ENCODE peak calls at places on chromosome X, in ten cellular contexts. Y is kidney, E is K562, P is suprapubic skin, M is H1, B is breast epithelium, T is testis, D is GM23248, S is OCI-LY7, G is SK-N-SH. X is an unnamed sample.

GRCh38 chrX:25013593-25014365 is 2.0 kb downstream of the ARX start:
- DNase-seq in Y (no peak), E (peak; percentile 55), P (no peak), M (no peak), B (no peak), T (no peak), D (no peak), S (peak; percentile 37), G (peak; percentile 49), X (no peak)

GRCh38 chrX:23515028-23515427 is 152.3 kb upstream of the PRDX4 start:
- DNase-seq in Y (no peak), E (no peak), P (no peak), M (no peak), B (no peak), T (no peak), D (no peak), S (no peak), G (no peak), X (no peak)

GRCh38 chrX:111641969-111642368 is 39.0 kb upstream of the ALG13 start:
- DNase-seq in Y (no peak), E (no peak), P (no peak), M (no peak), B (no peak), T (no peak), D (no peak), S (no peak), G (no peak), X (no peak)

GRCh38 chrX:149120459-149120858 is 384.6 kb downstream of the IDS start:
- DNase-seq in Y (no peak), E (no peak), P (no peak), M (no peak), B (no peak), T (no peak), D (no peak), S (no peak), G (no peak), X (no peak)

GRCh38 chrX:57445046-57445445 is 146.8 kb upstream of the ZXDB start:
- DNase-seq in Y (no peak), E (no peak), P (no peak), M (no peak), B (no peak), T (no peak), D (no peak), S (no peak), G (no peak), X (no peak)

GRCh38 chrX:87727615-87728014 is 210.0 kb downstream of the KLHL4 start:
- DNase-seq in Y (no peak), E (peak; percentile 1), P (no peak), M (no peak), B (no peak), T (no peak), D (no peak), S (no peak), G (no peak), X (no peak)

GRCh38 chrX:40012039-40012799 is 85.5 kb downstream of the BCOR start:
- DNase-seq in Y (peak; percentile 81), E (no peak), P (peak; percentile 69), M (no peak), B (no peak), T (no peak), D (peak; percentile 67), S (no peak), G (no peak), X (no peak)

GRCh38 chrX:16914058-16914457 is 32.4 kb upstream of the REPS2 start:
- DNase-seq in Y (no peak), E (no peak), P (no peak), M (no peak), B (no peak), T (no peak), D (peak; percentile 34), S (no peak), G (no peak), X (no peak)

GRCh38 chrX:131747173-131747572 is 203.3 kb downstream of the OR13H1 start:
- DNase-seq in Y (no peak), E (no peak), P (peak; percentile 70), M (no peak), B (peak; percentile 79), T (no peak), D (no peak), S (no peak), G (peak; percentile 39), X (no peak)

GRCh38 chrX:68978211-68978780 is 149.5 kb downstream of the EFNB1 start:
- DNase-seq in Y (no peak), E (no peak), P (no peak), M (no peak), B (peak; percentile 44), T (no peak), D (no peak), S (no peak), G (no peak), X (no peak)

GRCh38 chrX:36787787-36788186 is 220.4 kb upstream of the FAM47C start:
- DNase-seq in Y (no peak), E (no peak), P (no peak), M (no peak), B (no peak), T (no peak), D (no peak), S (no peak), G (no peak), X (no peak)

GRCh38 chrX:96181571-96181970 is 503.1 kb upstream of the DIAPH2 start:
- DNase-seq in Y (no peak), E (no peak), P (no peak), M (no peak), B (no peak), T (no peak), D (no peak), S (no peak), G (no peak), X (no peak)

DNA sequence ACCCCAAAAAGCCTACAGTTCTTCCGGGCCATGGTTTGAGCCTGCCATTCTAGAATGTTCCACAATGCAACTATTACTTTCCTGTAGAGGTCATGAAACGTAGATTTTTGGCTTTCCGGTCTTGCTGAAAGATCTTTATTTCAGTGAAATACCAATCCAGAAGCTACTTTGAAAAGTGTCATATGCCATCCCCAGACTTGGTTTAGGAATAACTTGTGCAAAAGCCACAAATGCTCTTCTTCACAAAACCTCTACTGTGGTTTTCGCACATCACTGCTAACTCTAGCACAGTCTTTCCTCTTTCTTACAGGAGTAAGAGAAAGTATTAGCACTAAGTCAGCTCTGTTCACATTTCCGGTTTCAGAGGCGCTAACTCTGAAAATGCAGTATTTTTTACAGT is 12.7 kb upstream of the CD40LG start:
- DNase-seq in Y (no peak), E (no peak), P (no peak), M (no peak), B (no peak), T (no peak), D (no peak), S (no peak), G (no peak), X (no peak)
- H3K4me1 ChIP-seq in Y (no peaks in the 10 kb centered on the region), E (no peaks in the 10 kb centered on the region), P (no peaks in the 10 kb centered on the region), M (peaks cover 8% of the 10 kb centered on the region), B (no peaks in the 10 kb centered on the region), T (no peaks in the 10 kb centered on the region), D (peaks cover 4% of the 10 kb centered on the region), S (no peaks in the 10 kb centered on the region), G (no peaks in the 10 kb centered on the region), X (no peaks in the 10 kb centered on the region)

GRCh38 chrX:1400049-1400448 is 8.1 kb upstream of the SLC25A6 start:
- DNase-seq in Y (peak; percentile 43), E (no peak), P (peak; percentile 10), M (no peak), B (no peak), T (no peak), D (no peak), S (no peak), G (no peak), X (peak; percentile 39)

GRCh38 chrX:1407035-1407434 is 15.1 kb upstream of the SLC25A6 start:
- DNase-seq in Y (no peak), E (no peak), P (no peak), M (no peak), B (no peak), T (no peak), D (no peak), S (no peak), G (no peak), X (no peak)

GRCh38 chrX:1400731-1401471 is 9.0 kb upstream of the SLC25A6 start:
- DNase-seq in Y (peak; percentile 68), E (no peak), P (peak; percentile 30), M (peak; percentile 91), B (no peak), T (no peak), D (no peak), S (no peak), G (no peak), X (peak; percentile 49)

GRCh38 chrX:1401611-1402430 is 9.9 kb upstream of the SLC25A6 start:
- DNase-seq in Y (peak; percentile 78), E (no peak), P (peak; percentile 58), M (no peak), B (no peak), T (no peak), D (no peak), S (no peak), G (no peak), X (peak; percentile 39)

DNA sequence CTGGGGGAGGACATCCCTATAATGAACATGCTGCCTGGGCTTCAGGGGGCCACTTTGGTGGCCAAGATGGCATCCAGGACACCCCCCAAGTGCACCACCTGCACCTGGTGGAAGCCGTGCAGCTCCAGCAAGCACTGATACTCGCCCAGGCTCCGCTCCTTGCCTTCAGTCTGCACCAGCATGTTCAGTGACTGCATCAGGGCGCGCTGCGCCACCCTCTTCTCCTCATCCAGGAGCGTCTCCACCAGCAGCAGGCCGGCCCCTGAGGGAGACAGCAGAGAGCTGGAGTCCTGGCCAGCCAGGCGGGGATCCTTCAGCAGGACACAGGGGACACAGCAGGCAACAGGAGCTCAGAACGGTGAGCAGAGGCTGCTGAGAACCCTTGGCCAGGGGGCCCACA is 11.3 kb upstream of the SLC25A6 start:
- DNase-seq in Y (peak; percentile 65), E (no peak), P (peak; percentile 58), M (no peak), B (no peak), T (no peak), D (no peak), S (no peak), G (no peak), X (peak; percentile 22)
- H3K36me3 ChIP-seq in Y (peaks cover 48% of the 10 kb centered on the region), E (peaks cover 34% of the 10 kb centered on the region), P (peaks cover 73% of the 10 kb centered on the region), M (peaks cover 71% of the 10 kb centered on the region), B (peaks cover 4% of the 10 kb centered on the region), T (no peaks in the 10 kb centered on the region), D (peaks cover 15% of the 10 kb centered on the region), S (peaks cover 94% of the 10 kb centered on the region), G (peaks cover 27% of the 10 kb centered on the region), X (peaks cover 62% of the 10 kb centered on the region)

GRCh38 chrX:13091111-13091765 is 46.8 kb upstream of the FAM9C start:
- DNase-seq in Y (no peak), E (no peak), P (no peak), M (no peak), B (no peak), T (no peak), D (no peak), S (no peak), G (no peak), X (no peak)
- H3K4me1 ChIP-seq in Y (no peaks in the 10 kb centered on the region), E (peaks cover 6% of the 10 kb centered on the region), P (peaks cover 19% of the 10 kb centered on the region), M (no peaks in the 10 kb centered on the region), B (no peaks in the 10 kb centered on the region), T (no peaks in the 10 kb centered on the region), D (peaks cover 8% of the 10 kb centered on the region), S (peaks cover 66% of the 10 kb centered on the region), G (no peaks in the 10 kb centered on the region), X (peaks cover 13% of the 10 kb centered on the region)

DNA sequence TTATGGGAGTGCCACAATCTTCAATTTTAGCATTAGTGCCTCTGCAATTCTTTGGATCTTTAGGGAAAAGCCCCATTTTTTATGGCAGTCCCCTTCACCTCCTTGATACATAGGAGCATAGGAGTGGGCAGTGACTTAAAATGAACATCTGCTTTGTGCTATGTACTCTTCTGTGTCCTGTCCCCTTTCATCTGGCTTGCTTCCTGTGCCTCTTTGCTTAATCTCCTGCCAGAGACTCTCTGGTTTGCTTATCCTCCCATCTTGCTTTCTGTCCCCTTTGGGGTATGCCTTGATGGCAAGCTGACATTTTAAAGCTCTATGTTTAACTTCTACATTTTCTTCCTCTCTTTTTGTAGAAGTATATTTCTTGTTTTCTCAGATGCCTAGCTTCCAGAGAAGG is 12.3 kb downstream of the PGK1 start:
- DNase-seq in Y (no peak), E (no peak), P (no peak), M (no peak), B (no peak), T (no peak), D (no peak), S (no peak), G (no peak), X (no peak)
- H3K36me3 ChIP-seq in Y (peaks cover 52% of the 10 kb centered on the region), E (peaks cover 97% of the 10 kb centered on the region), P (peaks cover 63% of the 10 kb centered on the region), M (peaks cover 96% of the 10 kb centered on the region), B (no peaks in the 10 kb centered on the region), T (no peaks in the 10 kb centered on the region), D (peaks cover 73% of the 10 kb centered on the region), S (peaks cover 100% of the 10 kb centered on the region), G (peaks cover 41% of the 10 kb centered on the region), X (peaks cover 92% of the 10 kb centered on the region)

X was measured in lower lobe of right lung.